ENCODE peak calls at places on chromosomes 11 and 22, in four cellular contexts. R is brain microvascular endothelial cell, W is dorsolateral prefrontal cortex, C is fibroblast of the conjunctiva. Y is an unnamed sample.
A peak's percentile ranks its signal among the peaks of the same experiment; 100 is the strongest.

GRCh38 chr11:83241291-83241946 is 44.7 kb downstream of the CCDC90B start:
- DNase-seq in R (peak; percentile 74), W (no peak), C (peak; percentile 42), Y (peak; percentile 45)

GRCh38 chr11:2944953-2945756 is 15.9 kb upstream of the PHLDA2 start:
- DNase-seq in R (peak; percentile 93), W (peak; percentile 95), C (peak; percentile 82), Y (peak; percentile 76)

GRCh38 chr11:33912405-33913361 is 20.8 kb upstream of the LMO2 start:
- DNase-seq in R (peak; percentile 84), W (no peak), C (peak; percentile 84), Y (no peak)

GRCh38 chr11:125423247-125423849 is 72.7 kb downstream of the FEZ1 start:
- DNase-seq in R (no peak), W (no peak), C (no peak), Y (no peak)

GRCh38 chr22:37340331-37341262 is 58.3 kb downstream of the CYTH4 start:
- DNase-seq in R (no peak), W (peak; percentile 85), C (no peak), Y (no peak)

GRCh38 chr11:107819361-107820014 is 39.1 kb downstream of the SLC35F2 start:
- DNase-seq in R (peak; percentile 40), W (no peak), C (no peak), Y (no peak)

GRCh38 chr11:44977493-44977984 is 26.9 kb upstream of the TP53I11 start:
- DNase-seq in R (no peak), W (no peak), C (no peak), Y (no peak)

GRCh38 chr11:104028476-104028875 is 8.0 kb upstream of the DDI1 start:
- DNase-seq in R (peak; percentile 23), W (no peak), C (no peak), Y (no peak)

GRCh38 chr22:38481871-38482332 is 14.0 kb downstream of the KDELR3 start:
- DNase-seq in R (no peak), W (no peak), C (no peak), Y (no peak)

GRCh38 chr11:118618115-118618990 is 10.9 kb downstream of the PHLDB1 start:
- DNase-seq in R (peak; percentile 88), W (peak; percentile 82), C (peak; percentile 41), Y (no peak)

GRCh38 chr11:125433454-125434121 is 62.5 kb downstream of the FEZ1 start:
- DNase-seq in R (peak; percentile 50), W (peak; percentile 80), C (peak; percentile 24), Y (peak; percentile 77)

GRCh38 chr11:10348650-10349280 is 43.9 kb downstream of the ADM start:
- DNase-seq in R (no peak), W (no peak), C (no peak), Y (no peak)

GRCh38 chr11:32105871-32106312 is 15.0 kb downstream of the RCN1 start:
- DNase-seq in R (no peak), W (no peak), C (no peak), Y (no peak)

GRCh38 chr11:57599381-57599780 is 1.9 kb downstream of the SERPING1 start:
- DNase-seq in R (no peak), W (no peak), C (no peak), Y (no peak)

GRCh38 chr11:1896468-1896867 is 4.8 kb upstream of the PRR33 start:
- DNase-seq in R (no peak), W (no peak), C (no peak), Y (no peak)

GRCh38 chr22:41919357-41920224 is 4.7 kb upstream of the SHISA8 start:
- DNase-seq in R (peak; percentile 17), W (peak; percentile 72), C (no peak), Y (peak; percentile 96)

GRCh38 chr11:66409226-66409625 is 11.6 kb upstream of the NPAS4 start:
- DNase-seq in R (no peak), W (no peak), C (no peak), Y (no peak)

GRCh38 chr11:88521354-88522310 is 184.1 kb upstream of the CTSC start:
- DNase-seq in R (peak; percentile 55), W (no peak), C (no peak), Y (no peak)

GRCh38 chr11:99135508-99135907 is 114.8 kb downstream of the CNTN5 start:
- DNase-seq in R (no peak), W (no peak), C (no peak), Y (no peak)

GRCh38 chr11:68414457-68415221 is 45.9 kb upstream of the PPP6R3 start:
- DNase-seq in R (no peak), W (no peak), C (no peak), Y (no peak)

GRCh38 chr11:101129203-101129943 is at the start of gene PGR:
- DNase-seq in R (no peak), W (no peak), C (no peak), Y (peak; percentile 56)

GRCh38 chr11:67053896-67054850 is 2.5 kb upstream of the RHOD start:
- DNase-seq in R (peak; percentile 92), W (no peak), C (peak; percentile 21), Y (peak; percentile 83)

Y was measured in WTC11.